ENCODE peak calls at places on chromosomes 1 and 21, in nine cellular contexts. C is right atrium auricular region, D is left ventricle myocardium inferior, K is left lung, R is uterus, P is pancreas, H is heart left ventricle, T is heart right ventricle, Q is neuronal stem cell. O is an unnamed sample.
A peak's percentile ranks its signal among the peaks of the same experiment; 100 is the strongest.

GRCh38 chr21:43971201-43971991 is 40.7 kb upstream of the TRAPPC10 start:
- DNase-seq in C (no peak), D (peak; percentile 44), K (no peak), R (no peak), P (no peak), H (no peak), T (peak; percentile 28), Q (no peak), O (no peak)

GRCh38 chr1:232589809-232590741 is 39.9 kb downstream of the SIPA1L2 start:
- DNase-seq in C (no peak), D (no peak), K (no peak), R (no peak), P (no peak), H (no peak), T (no peak), Q (no peak), O (no peak)

GRCh38 chr21:33963848-33964555 is 48.4 kb upstream of the ATP5PO start:
- DNase-seq in C (no peak), D (no peak), K (no peak), R (no peak), P (no peak), H (no peak), T (no peak), Q (no peak), O (no peak)

GRCh38 chr1:19140465-19140864 is 69.6 kb downstream of the UBR4 start:
- DNase-seq in C (no peak), D (peak; percentile 14), K (no peak), R (no peak), P (no peak), H (no peak), T (peak; percentile 17), Q (no peak), O (no peak)

GRCh38 chr1:232422901-232423300 is 207.0 kb downstream of the SIPA1L2 start:
- DNase-seq in C (no peak), D (no peak), K (no peak), R (no peak), P (no peak), H (no peak), T (no peak), Q (no peak), O (no peak)

GRCh38 chr1:228463559-228464455 is 23.4 kb upstream of the RNF187 start:
- DNase-seq in C (no peak), D (no peak), K (no peak), R (no peak), P (no peak), H (no peak), T (no peak), Q (no peak), O (peak; percentile 47)

GRCh38 chr21:16455978-16456377 is 726.2 kb downstream of the USP25 start:
- DNase-seq in C (no peak), D (no peak), K (no peak), R (no peak), P (no peak), H (no peak), T (no peak), Q (no peak), O (no peak)

GRCh38 chr1:246631426-246631825 is 65.2 kb downstream of the CNST start:
- DNase-seq in C (no peak), D (no peak), K (no peak), R (no peak), P (no peak), H (no peak), T (no peak), Q (no peak), O (no peak)

GRCh38 chr1:162326559-162326958 is 50.1 kb downstream of the SPATA46 start:
- DNase-seq in C (no peak), D (no peak), K (no peak), R (no peak), P (no peak), H (no peak), T (no peak), Q (no peak), O (no peak)

GRCh38 chr1:201013991-201014815 is 9.3 kb downstream of the KIF21B start:
- DNase-seq in C (no peak), D (no peak), K (no peak), R (no peak), P (no peak), H (no peak), T (no peak), Q (no peak), O (no peak)

GRCh38 chr1:181416268-181416855 is 67.0 kb upstream of the CACNA1E start:
- DNase-seq in C (no peak), D (no peak), K (no peak), R (no peak), P (no peak), H (no peak), T (no peak), Q (no peak), O (no peak)

GRCh38 chr1:172588296-172589291 is 55.6 kb downstream of the SUCO start:
- DNase-seq in C (no peak), D (no peak), K (no peak), R (no peak), P (no peak), H (no peak), T (no peak), Q (no peak), O (no peak)

GRCh38 chr1:161781995-161782394 is 15.9 kb downstream of the ATF6 start:
- DNase-seq in C (no peak), D (no peak), K (no peak), R (no peak), P (no peak), H (no peak), T (no peak), Q (no peak), O (no peak)

GRCh38 chr1:208243522-208243850 is 698 bp downstream of the PLXNA2 start:
- DNase-seq in C (no peak), D (no peak), K (no peak), R (no peak), P (no peak), H (no peak), T (no peak), Q (no peak), O (no peak)

GRCh38 chr1:237383825-237384612 is 342.0 kb downstream of the RYR2 start:
- DNase-seq in C (no peak), D (no peak), K (no peak), R (no peak), P (no peak), H (no peak), T (no peak), Q (no peak), O (no peak)

GRCh38 chr21:16342932-16343331 is 613.1 kb downstream of the USP25 start:
- DNase-seq in C (no peak), D (no peak), K (no peak), R (no peak), P (no peak), H (no peak), T (no peak), Q (no peak), O (no peak)

DNA sequence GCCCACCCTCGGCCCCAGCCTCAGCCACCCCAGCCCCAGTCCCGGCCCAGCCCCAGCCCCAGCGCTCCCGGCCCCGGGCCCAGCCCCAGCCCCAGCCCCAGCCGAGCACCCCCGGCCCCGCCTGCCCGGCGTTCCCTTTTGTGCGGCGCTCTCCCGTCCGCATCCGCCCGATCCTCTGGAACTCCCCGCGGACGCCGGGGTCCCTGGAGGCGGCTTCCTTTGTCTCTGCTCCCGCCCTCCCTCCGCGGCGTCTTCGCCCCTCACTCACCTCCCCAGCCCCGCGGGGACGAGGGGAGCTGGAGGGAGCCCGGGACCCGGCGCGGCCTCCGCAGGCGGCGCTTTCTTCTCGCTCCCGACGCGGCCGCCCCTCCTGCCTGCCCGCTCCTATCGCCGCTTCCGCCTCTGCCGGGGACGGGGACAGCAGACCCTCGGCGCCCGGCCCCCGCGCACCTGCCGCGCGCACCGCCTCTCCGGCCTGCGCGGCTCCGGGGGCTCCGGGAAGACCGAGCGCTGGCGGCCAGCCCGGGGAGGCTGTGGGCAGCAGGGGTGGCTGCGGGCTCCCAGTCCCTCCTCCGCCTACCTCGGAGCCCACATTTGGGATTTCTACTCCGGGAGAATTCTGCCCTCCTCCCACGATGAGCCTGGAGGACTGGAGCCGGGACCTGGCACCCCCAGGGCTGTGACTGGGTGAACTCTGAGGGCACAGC is 14.0 kb downstream of the AGRN start:
- DNase-seq in C (no peak), D (no peak), K (no peak), R (no peak), P (no peak), H (no peak), T (no peak), Q (no peak), O (no peak)
- H3K4me3 ChIP-seq in C (peak overlapping the region; percentile 26), D (peak overlapping the region; percentile 68), K (no peak overlapping the region), R (no peak overlapping the region), P (no peak overlapping the region), H (peak overlapping the region; percentile 16), T (no peak overlapping the region), Q (peak overlapping the region; percentile 77), O (no peak overlapping the region)

GRCh38 chr1:64744492-64745180 is at the start of gene RAVER2:
- DNase-seq in C (no peak), D (peak; percentile 80), K (peak; percentile 82), R (peak; percentile 74), P (peak; percentile 82), H (peak; percentile 88), T (peak; percentile 79), Q (peak; percentile 78), O (peak; percentile 43)
- H3K27ac ChIP-seq in C (peak within 1 kb of the TSS; percentile 80), D (peak within 1 kb of the TSS; percentile 89), K (peak within 1 kb of the TSS; percentile 86), R (peak within 1 kb of the TSS; percentile 90), P (peak within 1 kb of the TSS; percentile 72), H (peak within 1 kb of the TSS; percentile 84), T (peak within 1 kb of the TSS; percentile 83), Q (no peak within 1 kb of the TSS), O (peak within 1 kb of the TSS; percentile 36)

GRCh38 chr1:179873366-179873978 is 4.1 kb downstream of the TOR1AIP2 start:
- DNase-seq in C (no peak), D (no peak), K (no peak), R (no peak), P (no peak), H (no peak), T (no peak), Q (no peak), O (no peak)
- H3K4me1 ChIP-seq in C (no peaks in the 10 kb centered on the region), D (peaks cover 73% of the 10 kb centered on the region), K (peaks cover 69% of the 10 kb centered on the region), R (no peaks in the 10 kb centered on the region), P (peaks cover 35% of the 10 kb centered on the region), H (peaks cover 57% of the 10 kb centered on the region), T (peaks cover 58% of the 10 kb centered on the region), Q (peaks cover 4% of the 10 kb centered on the region), O (peaks cover 8% of the 10 kb centered on the region)

GRCh38 chr1:155932085-155932484 is 2.1 kb downstream of the KHDC4 start:
- DNase-seq in C (no peak), D (no peak), K (no peak), R (no peak), P (no peak), H (no peak), T (no peak), Q (no peak), O (no peak)

GRCh38 chr1:155929057-155929456 is 5.2 kb downstream of the KHDC4 start:
- DNase-seq in C (no peak), D (no peak), K (no peak), R (no peak), P (no peak), H (no peak), T (no peak), Q (no peak), O (no peak)

GRCh38 chr1:155932487-155932886 is 1.7 kb downstream of the KHDC4 start:
- DNase-seq in C (no peak), D (no peak), K (no peak), R (no peak), P (no peak), H (no peak), T (no peak), Q (no peak), O (no peak)

GRCh38 chr1:155933591-155934096 is 569 bp downstream of the KHDC4 start:
- DNase-seq in C (no peak), D (no peak), K (no peak), R (no peak), P (no peak), H (no peak), T (no peak), Q (no peak), O (no peak)

GRCh38 chr1:155931332-155932038 is 2.7 kb downstream of the KHDC4 start:
- DNase-seq in C (no peak), D (no peak), K (no peak), R (no peak), P (no peak), H (no peak), T (no peak), Q (no peak), O (no peak)
- H3K4me3 ChIP-seq in C (no peak overlapping the region), D (peak overlapping the region; percentile 94), K (no peak overlapping the region), R (no peak overlapping the region), P (peak overlapping the region; percentile 8), H (no peak overlapping the region), T (peak overlapping the region; percentile 12), Q (no peak overlapping the region), O (no peak overlapping the region)

O was measured in effector memory CD4-positive, alpha-beta T cell.